ENCODE peak calls at places on chromosome 4, in four cellular contexts. N is dorsolateral prefrontal cortex, S is SJSA1, Z is upper lobe of left lung. J is an unnamed sample.
A peak's percentile ranks its signal among the peaks of the same experiment; 100 is the strongest.

GRCh38 chr4:14168919-14169318 is 541.4 kb upstream of the BOD1L1 start:
- DNase-seq in S (no peak), Z (no peak), N (peak; percentile 11), J (no peak)

GRCh38 chr4:186700746-186701145 is 22.9 kb downstream of the FAT1 start:
- DNase-seq in Z (peak; percentile 40), N (no peak), S (no peak), J (peak; percentile 35)

GRCh38 chr4:156085073-156085472 is 131.4 kb upstream of the CTSO start:
- DNase-seq in Z (no peak), N (no peak), S (no peak), J (no peak)

GRCh38 chr4:61298178-61298740 is 98.1 kb downstream of the ADGRL3 start:
- DNase-seq in Z (no peak), S (no peak), N (no peak), J (no peak)

GRCh38 chr4:155785828-155786227 is 27.0 kb downstream of the GUCY1B1 start:
- DNase-seq in N (no peak), S (no peak), Z (no peak), J (no peak)

GRCh38 chr4:87843936-87844335 is 11.2 kb downstream of the MEPE start:
- DNase-seq in N (peak; percentile 37), Z (no peak), S (peak; percentile 38), J (no peak)

GRCh38 chr4:188400456-188400855 is 261.2 kb downstream of the TRIML1 start:
- DNase-seq in N (no peak), S (no peak), Z (no peak), J (no peak)

GRCh38 chr4:113145519-113146291 is 96.3 kb downstream of the ANK2 start:
- DNase-seq in Z (no peak), N (peak; percentile 44), S (no peak), J (peak; percentile 14)

GRCh38 chr4:52250124-52250523 is 199.0 kb downstream of the SPATA18 start:
- DNase-seq in N (no peak), S (no peak), Z (no peak), J (no peak)

GRCh38 chr4:16224264-16224663 is 2.0 kb downstream of the TAPT1 start:
- DNase-seq in S (no peak), N (no peak), Z (no peak), J (no peak)

GRCh38 chr4:2441393-2442174 is 22.8 kb downstream of the CFAP99 start:
- DNase-seq in N (no peak), Z (peak; percentile 57), S (peak; percentile 9), J (no peak)

GRCh38 chr4:140213736-140214135 is 59.8 kb upstream of the MAML3 start:
- DNase-seq in N (no peak), S (no peak), Z (no peak), J (no peak)
- H3K27ac ChIP-seq in N (no peak overlapping the region), S (no peak overlapping the region), Z (no peak overlapping the region), J (no peak overlapping the region)

GRCh38 chr4:35189988-35190613 is 1054.2 kb downstream of the ARAP2 start:
- DNase-seq in N (no peak), Z (no peak), S (no peak), J (no peak)
- H3K27ac ChIP-seq in N (no peak overlapping the region), Z (no peak overlapping the region), S (no peak overlapping the region), J (no peak overlapping the region)

DNA sequence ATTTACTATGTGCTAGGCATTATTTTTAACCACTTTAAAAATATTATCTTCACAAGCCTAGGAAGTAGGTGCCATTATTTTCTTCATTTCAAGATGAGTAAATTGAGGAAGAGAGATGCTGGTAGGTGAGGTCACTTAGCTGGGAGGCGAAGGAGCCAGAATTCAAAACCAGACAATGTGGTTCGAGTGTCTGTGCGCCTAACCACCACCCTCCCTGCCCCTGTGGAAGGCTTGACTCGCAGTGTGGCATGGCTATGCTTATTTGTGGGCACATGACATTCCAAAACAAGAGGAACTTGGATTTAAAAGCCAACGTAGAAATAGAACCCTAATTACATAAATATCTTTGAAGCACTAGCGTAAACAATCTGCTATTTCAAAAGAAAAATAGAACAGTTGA is 226.6 kb upstream of the PITX2 start:
- DNase-seq in S (no peak), Z (no peak), N (no peak), J (no peak)
- H3K27ac ChIP-seq in S (no peak overlapping the region), Z (no peak overlapping the region), N (no peak overlapping the region), J (no peak overlapping the region)

GRCh38 chr4:82774711-82775171 is 23.9 kb downstream of the SCD5 start:
- DNase-seq in Z (no peak), S (no peak), N (peak; percentile 53), J (peak; percentile 28)

GRCh38 chr4:82775243-82775642 is 23.4 kb downstream of the SCD5 start:
- DNase-seq in N (no peak), Z (no peak), S (no peak), J (no peak)

GRCh38 chr4:82779032-82779431 is 19.6 kb downstream of the SCD5 start:
- DNase-seq in Z (no peak), N (no peak), S (no peak), J (no peak)

GRCh38 chr4:82777857-82778525 is 20.6 kb downstream of the SCD5 start:
- DNase-seq in N (no peak), Z (no peak), S (no peak), J (no peak)

DNA sequence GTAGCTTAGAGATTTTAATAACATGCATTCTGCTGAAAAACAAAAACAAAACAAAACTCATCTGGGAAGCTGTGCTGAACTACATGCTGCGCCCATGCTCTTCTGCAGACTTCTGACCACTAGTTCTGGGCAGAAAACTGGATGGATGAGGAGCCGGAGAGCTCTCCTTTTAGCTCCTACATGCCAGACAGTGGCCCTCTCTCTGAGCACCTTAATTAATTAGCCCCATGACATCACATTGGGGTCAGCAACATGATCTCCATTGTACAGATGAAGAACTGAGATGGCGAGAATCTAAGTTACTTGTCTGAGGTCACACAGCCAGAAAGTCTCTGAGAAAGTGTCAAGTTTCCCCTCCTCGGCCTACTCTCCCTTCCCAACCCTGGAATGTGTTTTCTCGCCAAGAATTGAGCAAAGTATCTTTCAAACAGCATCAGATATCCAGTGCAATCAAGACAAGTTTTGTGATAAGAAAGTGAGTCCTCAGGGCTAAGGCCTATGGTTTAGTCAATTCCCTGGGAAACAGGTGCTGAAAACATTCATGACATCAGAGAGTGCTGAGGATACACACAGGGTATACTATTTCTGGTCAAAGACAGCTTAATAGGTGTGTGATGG is 21.6 kb downstream of the SCD5 start:
- DNase-seq in N (no peak), Z (no peak), S (no peak), J (no peak)
- H3K27ac ChIP-seq in N (peak overlapping the region; percentile 38), Z (no peak overlapping the region), S (no peak overlapping the region), J (peak overlapping the region; percentile 94)

DNA sequence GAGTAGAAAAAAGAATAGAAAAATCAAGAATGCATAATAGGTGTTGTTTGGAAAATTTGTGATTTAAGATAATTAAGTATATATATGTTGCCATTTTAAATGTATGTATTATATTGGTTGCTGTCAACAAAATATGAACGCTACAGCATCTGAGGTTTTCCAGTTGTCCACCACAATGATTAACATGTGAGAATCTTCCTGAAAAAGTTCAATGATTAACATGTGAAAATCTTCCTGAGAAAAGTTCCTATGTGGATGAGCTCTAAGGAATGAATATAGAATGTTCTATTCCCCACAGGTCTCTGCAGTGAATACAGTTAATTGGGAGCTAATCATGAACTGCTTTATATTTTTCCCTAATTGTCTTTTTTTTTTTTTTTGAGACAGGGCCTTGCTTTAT is 214.7 kb downstream of the CBR4 start:
- DNase-seq in Z (no peak), N (no peak), S (no peak), J (no peak)
- H3K27ac ChIP-seq in Z (no peak overlapping the region), N (no peak overlapping the region), S (peak overlapping the region; percentile 70), J (no peak overlapping the region)